ENCODE peak calls at places on chromosome 13, in ten cellular contexts. R is ovary, B is GM12892, A is transverse colon, M is IMR-90, N is GM12891, V is A549, G is heart left ventricle, J is HCT116, Y is lower leg skin. D is an unnamed sample.

GRCh38 chr13:30618186-30618937 is 642 bp downstream of the USPL1 start:
- DNase-seq in V (no peak), R (peak; percentile 21), M (no peak), B (no peak), J (no peak), N (no peak), A (peak; percentile 30), Y (no peak), G (peak; percentile 24), D (peak; percentile 84)

GRCh38 chr13:51673165-51673564 is 88.9 kb downstream of the WDFY2 start:
- DNase-seq in R (no peak), J (no peak), V (no peak), G (no peak), N (no peak), Y (no peak), M (no peak), B (no peak), A (no peak), D (no peak)

GRCh38 chr13:33490461-33491327 is 205.1 kb upstream of the STARD13 start:
- DNase-seq in M (no peak), B (no peak), N (no peak), Y (no peak), J (no peak), A (no peak), G (no peak), R (no peak), V (no peak), D (no peak)

GRCh38 chr13:23755040-23755439 is 134.2 kb downstream of the MIPEP start:
- DNase-seq in G (no peak), B (no peak), Y (no peak), A (no peak), J (no peak), V (no peak), N (no peak), R (no peak), M (no peak), D (no peak)

GRCh38 chr13:74026753-74027152 is 107.5 kb downstream of the KLF12 start:
- DNase-seq in V (no peak), G (no peak), N (peak; percentile 13), M (peak; percentile 37), Y (no peak), J (no peak), R (no peak), B (peak; percentile 15), A (peak; percentile 44), D (peak; percentile 80)

GRCh38 chr13:29948791-29949190 is 98.4 kb upstream of the UBL3 start:
- DNase-seq in N (no peak), A (no peak), Y (no peak), V (no peak), R (no peak), G (no peak), M (no peak), B (no peak), J (no peak), D (no peak)

GRCh38 chr13:75566658-75567057 is 17.1 kb downstream of the UCHL3 start:
- DNase-seq in V (peak; percentile 56), B (no peak), G (no peak), M (peak; percentile 71), Y (no peak), A (no peak), R (no peak), J (no peak), N (no peak), D (no peak)

GRCh38 chr13:99960663-99961440 is 10.7 kb downstream of the ZIC5 start:
- DNase-seq in N (no peak), R (no peak), Y (no peak), G (no peak), J (no peak), V (no peak), A (no peak), B (no peak), M (no peak), D (no peak)

GRCh38 chr13:109010912-109011311 is 381.5 kb downstream of the MYO16 start:
- DNase-seq in B (no peak), R (no peak), G (no peak), M (no peak), N (no peak), J (no peak), V (no peak), Y (no peak), A (no peak), D (no peak)

GRCh38 chr13:107870400-107870799 is 344.9 kb downstream of the LIG4 start:
- DNase-seq in R (no peak), Y (no peak), M (no peak), J (no peak), N (no peak), G (no peak), V (no peak), B (no peak), A (no peak), D (no peak)

GRCh38 chr13:32261567-32261966 is 53.6 kb downstream of the ZAR1L start:
- DNase-seq in N (no peak), A (peak; percentile 37), J (no peak), Y (peak; percentile 52), B (no peak), G (peak; percentile 88), R (peak; percentile 78), M (peak; percentile 92), V (no peak), D (no peak)

GRCh38 chr13:32134241-32134801 is 102.7 kb downstream of the FRY start:
- DNase-seq in N (no peak), Y (no peak), V (no peak), M (peak; percentile 73), B (no peak), J (no peak), R (no peak), A (no peak), G (no peak), D (no peak)

GRCh38 chr13:37526710-37527446 is 71.7 kb downstream of the POSTN start:
- DNase-seq in A (no peak), V (no peak), B (no peak), N (no peak), R (no peak), M (no peak), Y (no peak), G (peak; percentile 22), J (no peak), D (no peak)

GRCh38 chr13:32229443-32229842 is 85.7 kb downstream of the ZAR1L start:
- DNase-seq in M (peak; percentile 28), N (no peak), R (no peak), G (no peak), Y (no peak), J (no peak), A (no peak), V (no peak), B (no peak), D (no peak)

GRCh38 chr13:22765566-22765965 is 415.2 kb upstream of the SGCG start:
- DNase-seq in M (no peak), G (no peak), A (no peak), N (no peak), R (no peak), Y (no peak), V (no peak), B (no peak), J (no peak), D (no peak)

GRCh38 chr13:79528759-79529191 is 47.8 kb downstream of the NDFIP2 start:
- DNase-seq in N (no peak), R (no peak), Y (no peak), M (peak; percentile 48), J (no peak), G (no peak), A (no peak), B (no peak), V (no peak), D (no peak)

GRCh38 chr13:63910406-63910957 is 2494.8 kb upstream of the PCDH20 start:
- DNase-seq in Y (no peak), M (peak; percentile 7), A (no peak), G (no peak), J (no peak), V (peak; percentile 12), R (no peak), N (no peak), B (no peak), D (no peak)

GRCh38 chr13:76795701-76796695 is 90.2 kb downstream of the KCTD12 start:
- DNase-seq in M (peak; percentile 43), A (no peak), N (no peak), V (no peak), R (no peak), J (no peak), Y (no peak), G (no peak), B (no peak), D (no peak)

DNA sequence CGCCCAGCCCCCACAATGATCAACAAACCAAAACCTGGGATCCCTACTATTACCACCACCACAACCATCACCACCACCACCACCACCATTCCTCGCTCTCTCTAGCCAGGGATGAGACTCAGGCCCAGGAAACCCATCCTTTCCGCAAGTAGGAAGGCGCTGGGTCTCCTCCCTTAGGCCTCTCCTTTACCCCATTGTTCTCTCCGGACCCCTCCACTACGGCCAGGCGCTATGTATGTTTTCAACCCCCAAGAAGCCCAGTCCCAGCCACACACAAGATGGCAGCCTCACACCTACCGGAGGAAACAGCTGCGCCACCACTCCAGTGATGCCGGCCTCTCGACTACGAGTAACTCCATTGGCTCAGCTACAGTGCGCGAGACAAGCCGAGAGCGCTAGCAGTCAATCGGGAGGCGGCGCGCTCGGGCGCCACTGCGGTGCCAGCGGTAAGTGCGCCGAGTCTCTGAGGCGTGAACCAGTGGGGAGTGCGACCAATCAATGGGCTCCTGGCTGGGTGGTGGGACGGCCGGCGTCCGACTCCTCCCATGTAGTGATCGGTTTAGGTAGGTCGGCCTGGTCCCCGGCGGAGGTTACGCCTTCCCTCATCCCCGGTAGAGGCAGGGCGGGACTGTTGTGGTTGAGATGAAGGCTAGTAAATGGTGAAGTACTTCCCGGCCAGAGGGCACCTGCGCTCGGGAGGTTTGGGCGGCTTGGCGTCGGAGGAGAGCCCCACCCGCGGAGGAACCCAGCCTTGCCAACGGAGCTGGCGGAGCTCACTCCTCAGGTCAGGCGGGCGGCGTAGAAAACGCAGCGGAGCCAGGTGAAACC is at the start of the genes CAB39L and SETDB2:
- DNase-seq in B (peak; percentile 83), G (peak; percentile 99), A (peak; percentile 99), R (peak; percentile 99), J (peak; percentile 97), Y (peak; percentile 99), M (peak; percentile 99), V (peak; percentile 97), N (peak; percentile 82), D (peak; percentile 100)
- TF ChIP-seq POLR2A in B (peak; percentile 69), G (peak; percentile 83), A (peak; percentile 93), R (peak; percentile 74), J (no peak), Y (no peak), M (peak; percentile 85), V (peak; percentile 64), N (peak; percentile 60), D (peak; percentile 93)

GRCh38 chr13:48249018-48249417 is 16.0 kb downstream of the ITM2B start:
- DNase-seq in G (no peak), R (no peak), M (no peak), A (no peak), J (no peak), V (no peak), B (no peak), N (no peak), Y (no peak), D (no peak)
- TF ChIP-seq POLR2A in G (no peak), R (no peak), M (no peak), A (no peak), J (no peak), V (no peak), B (no peak), N (no peak), Y (no peak), D (no peak)

GRCh38 chr13:41345921-41346589 is 35.0 kb downstream of the NAA16 start:
- DNase-seq in M (peak; percentile 44), Y (no peak), B (no peak), J (no peak), N (no peak), R (no peak), A (no peak), G (no peak), V (no peak), D (no peak)
- TF ChIP-seq POLR2A in M (no peak), Y (no peak), B (no peak), J (no peak), N (no peak), R (no peak), A (no peak), G (no peak), V (no peak), D (no peak)

GRCh38 chr13:110306960-110307696 is at the start of the genes COL4A1 and COL4A2:
- DNase-seq in G (peak; percentile 89), Y (peak; percentile 31), A (peak; percentile 61), M (peak; percentile 77), J (no peak), N (no peak), V (peak; percentile 49), B (no peak), R (peak; percentile 83), D (no peak)
- TF ChIP-seq POLR2A in G (peak; percentile 98), Y (no peak), A (peak; percentile 69), M (peak; percentile 99), J (no peak), N (no peak), V (peak; percentile 74), B (no peak), R (peak; percentile 93), D (no peak)

D was measured in spleen.